ENCODE peak calls at places on chromosomes 1 and 21, in four cellular contexts. B is mucosa of descending colon, Q is lower leg skin, I is AG04450. P is an unnamed sample.

GRCh38 chr21:41914358-41914757 is 35.2 kb upstream of the PRDM15 start:
- DNase-seq in B (no peak), Q (no peak), I (no peak), P (no peak)

GRCh38 chr21:40765771-40766170 is 81.2 kb downstream of the DSCAM start:
- DNase-seq in B (no peak), Q (peak), I (no peak), P (no peak)

GRCh38 chr1:151156515-151156819 is at the start of gene TNFAIP8L2:
- DNase-seq in I (no peak), B (peak), Q (no peak), P (no peak)

GRCh38 chr1:165129568-165130164 is 226.8 kb downstream of the LMX1A start:
- DNase-seq in I (no peak), B (peak), Q (peak), P (no peak)

GRCh38 chr1:235017719-235018118 is 110.9 kb downstream of the TOMM20 start:
- DNase-seq in B (no peak), I (no peak), Q (peak), P (no peak)

GRCh38 chr1:56414728-56415224 is 164.6 kb downstream of the PLPP3 start:
- DNase-seq in B (peak), I (no peak), Q (no peak), P (no peak)

GRCh38 chr1:33050221-33051076 is 13.8 kb upstream of the AK2 start:
- DNase-seq in I (peak), Q (no peak), B (no peak), P (no peak)

GRCh38 chr1:47219001-47219400 is 13.0 kb downstream of the TAL1 start:
- DNase-seq in Q (peak), B (no peak), I (no peak), P (no peak)

GRCh38 chr1:165686121-165686970 is 12.0 kb downstream of the ALDH9A1 start:
- DNase-seq in B (no peak), Q (no peak), I (no peak), P (no peak)

GRCh38 chr21:46622226-46622625 is 13.2 kb upstream of the PRMT2 start:
- DNase-seq in B (no peak), Q (no peak), I (no peak), P (no peak)

GRCh38 chr1:208213786-208214185 is 30.4 kb downstream of the PLXNA2 start:
- DNase-seq in I (no peak), B (no peak), Q (no peak), P (no peak)

GRCh38 chr21:36310016-36310415 is 10.0 kb upstream of the MORC3 start:
- DNase-seq in Q (no peak), I (no peak), B (no peak), P (no peak)

GRCh38 chr1:217924924-217925323 is 293.8 kb downstream of the SPATA17 start:
- DNase-seq in B (no peak), Q (no peak), I (no peak), P (no peak)
- TF ChIP-seq CTCF in B (no peak), Q (no peak), I (no peak), P (no peak)

GRCh38 chr1:31644560-31645273 is at the start of gene PEF1:
- DNase-seq in I (peak), Q (peak), B (peak), P (peak)
- TF ChIP-seq CTCF in I (no peak), Q (no peak), B (no peak), P (no peak)

DNA sequence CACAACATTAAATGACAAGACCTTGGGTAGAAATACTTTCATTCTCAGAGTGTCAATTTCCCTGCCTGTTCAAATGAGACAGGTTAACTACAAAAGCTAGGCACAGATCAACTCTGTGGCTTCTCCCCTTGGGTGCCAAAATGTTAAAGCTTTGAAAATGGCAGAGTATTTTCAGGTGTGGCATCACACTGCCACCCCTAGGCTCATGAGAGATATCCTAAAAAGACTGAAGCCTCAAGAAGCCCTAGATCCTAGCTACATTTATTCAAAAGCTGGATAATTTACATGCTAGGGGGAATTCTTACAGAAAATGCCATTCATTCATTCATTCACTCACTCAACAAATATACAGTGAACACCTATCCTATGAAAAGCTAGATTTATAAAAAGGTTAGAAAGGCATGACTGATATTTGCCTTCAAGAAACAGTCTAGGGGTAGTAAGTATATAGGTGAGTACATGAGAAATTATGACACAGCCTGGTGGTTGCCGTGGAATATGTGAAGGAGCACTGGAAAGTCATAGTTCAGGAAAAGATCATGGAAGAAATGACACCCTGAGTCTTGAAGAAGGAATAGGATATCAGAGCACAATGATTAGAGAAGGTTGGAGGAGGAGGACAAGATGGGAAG is 15.9 kb upstream of the RAB4A start:
- DNase-seq in B (no peak), Q (no peak), I (no peak), P (no peak)
- TF ChIP-seq CTCF in B (no peak), Q (no peak), I (peak), P (no peak)

GRCh38 chr1:201020647-201021332 is 2.7 kb downstream of the KIF21B start:
- DNase-seq in B (peak), I (no peak), Q (no peak), P (no peak)
- TF ChIP-seq CTCF in B (no peak), I (peak), Q (no peak), P (no peak)

DNA sequence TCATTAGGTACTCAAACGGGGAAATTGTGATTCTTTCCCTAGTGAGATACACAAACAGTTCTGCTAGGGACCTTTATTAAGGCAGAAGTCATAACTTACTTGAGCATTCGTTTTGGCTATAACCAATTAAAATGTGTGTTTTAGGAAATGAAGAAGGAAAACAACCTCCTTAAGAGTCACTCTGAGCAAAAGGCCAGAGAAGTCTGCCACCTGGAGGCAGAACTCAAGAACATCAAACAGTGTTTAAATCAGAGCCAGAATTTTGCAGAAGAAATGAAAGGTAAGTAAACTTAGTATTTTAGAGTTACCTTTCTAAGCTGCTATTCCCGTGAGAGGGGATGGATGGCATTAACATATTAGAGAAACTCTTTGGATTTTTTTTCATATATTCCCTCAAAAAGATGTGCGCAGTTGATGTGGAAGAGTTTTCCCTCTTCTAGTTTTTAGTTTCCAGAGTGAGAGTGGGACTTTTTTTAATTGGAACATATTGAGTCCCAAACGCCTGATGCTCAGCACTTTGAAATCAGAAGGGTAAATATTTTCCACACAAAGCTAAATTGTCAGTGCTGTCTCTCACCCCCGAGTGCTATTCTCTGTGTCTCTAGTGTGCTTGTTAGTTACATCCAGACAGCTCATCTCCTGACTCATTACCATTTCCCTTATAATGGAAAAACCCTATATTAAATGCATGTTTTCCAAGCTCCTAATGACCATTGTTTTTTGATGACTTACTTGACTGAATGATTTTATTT is 34.9 kb downstream of the CENPF start:
- DNase-seq in Q (no peak), B (peak), I (peak), P (no peak)
- TF ChIP-seq CTCF in Q (no peak), B (peak), I (peak), P (peak)

P was measured in vagina.